ENCODE peak calls at places on chromosomes 2 and 18, in seven cellular contexts. Q, B, L, E, J, X and A are unnamed samples.

GRCh38 chr2:199460101-199460671 is 2.4 kb upstream of the SATB2 start:
- DNase-seq in X (no peak), E (no peak), B (no peak), L (no peak), J (no peak), Q (no peak), A (peak)

GRCh38 chr2:142980246-142981068 is 103.0 kb downstream of the KYNU start:
- DNase-seq in X (no peak), B (no peak), E (peak), L (no peak), Q (no peak), J (no peak), A (no peak)

GRCh38 chr2:11904029-11904428 is 157.6 kb downstream of the LPIN1 start:
- DNase-seq in Q (no peak), E (no peak), B (no peak), X (no peak), L (no peak), J (no peak), A (peak)

GRCh38 chr2:106117882-106118684 is 76.0 kb downstream of the UXS1 start:
- DNase-seq in Q (no peak), B (no peak), E (no peak), X (no peak), L (no peak), J (no peak), A (no peak)

GRCh38 chr2:142052220-142052863 is 78.5 kb downstream of the LRP1B start:
- DNase-seq in E (no peak), Q (no peak), X (no peak), J (no peak), B (no peak), L (no peak), A (peak)

GRCh38 chr2:218005486-218005885 is 2.7 kb upstream of the TNS1 start:
- DNase-seq in J (no peak), X (no peak), L (no peak), Q (no peak), E (no peak), B (no peak), A (no peak)

GRCh38 chr2:15732341-15733077 is 140.8 kb downstream of the DDX1 start:
- DNase-seq in Q (peak), B (no peak), L (no peak), E (no peak), J (no peak), X (no peak), A (no peak)

GRCh38 chr18:44450220-44450619 is 230.5 kb upstream of the SETBP1 start:
- DNase-seq in E (no peak), L (no peak), B (no peak), Q (no peak), J (no peak), X (no peak), A (no peak)

GRCh38 chr2:201204655-201205515 is 21.9 kb downstream of the CASP10 start:
- DNase-seq in L (no peak), E (no peak), J (no peak), B (no peak), Q (no peak), X (no peak), A (no peak)

GRCh38 chr2:15926252-15926651 is 14.1 kb upstream of the MYCN start:
- DNase-seq in Q (no peak), E (no peak), J (no peak), B (no peak), L (no peak), X (no peak), A (no peak)

GRCh38 chr18:11104307-11104706 is 45.1 kb downstream of the PIEZO2 start:
- DNase-seq in X (no peak), E (no peak), L (no peak), Q (no peak), J (no peak), B (no peak), A (no peak)

GRCh38 chr2:171999125-171999524 is 628 bp upstream of the METAP1D start:
- DNase-seq in J (no peak), E (no peak), Q (no peak), L (no peak), X (no peak), B (no peak), A (no peak)

GRCh38 chr2:213733893-213734292 is 449.6 kb downstream of the SPAG16 start:
- DNase-seq in Q (no peak), B (no peak), X (no peak), E (no peak), L (no peak), J (no peak), A (no peak)